ENCODE peak calls at places on chromosomes 6 and 20, in four cellular contexts. F is IMR-90, Q is left lung, G is AG04450. C is an unnamed sample. For H3K27me3, the result is how much of the 10 kb centered on the place peaks cover.

GRCh38 chr6:13302751-13303667 is 25.3 kb downstream of the TBC1D7 start:
- DNase-seq in F (peak), Q (peak), G (peak), C (peak)

GRCh38 chr20:47534405-47534804 is 32.7 kb downstream of the NCOA3 start:
- DNase-seq in F (no peak), Q (no peak), G (no peak), C (no peak)

GRCh38 chr6:75275067-75275466 is 9.5 kb downstream of the TMEM30A start:
- DNase-seq in F (peak), Q (no peak), G (peak), C (no peak)

GRCh38 chr6:36924778-36925396 is 29.7 kb upstream of the PI16 start:
- DNase-seq in F (no peak), Q (no peak), G (no peak), C (no peak)

GRCh38 chr6:133623065-133623464 is 265.8 kb upstream of the TCF21 start:
- DNase-seq in F (peak), Q (no peak), G (no peak), C (no peak)

GRCh38 chr6:159061805-159062563 is 17.2 kb upstream of the TAGAP start:
- DNase-seq in F (no peak), Q (no peak), G (no peak), C (no peak)

GRCh38 chr20:55597526-55597925 is 407.8 kb downstream of the CBLN4 start:
- DNase-seq in F (no peak), Q (no peak), G (no peak), C (no peak)

GRCh38 chr6:64113703-64114102 is 478.1 kb downstream of the PHF3 start:
- DNase-seq in F (no peak), Q (no peak), G (no peak), C (no peak)

GRCh38 chr6:45423111-45423900 is 45.6 kb upstream of the SUPT3H start:
- DNase-seq in F (no peak), Q (peak), G (no peak), C (peak)

GRCh38 chr6:31534521-31535040 is 5.8 kb downstream of the MCCD1 start:
- DNase-seq in F (no peak), Q (no peak), G (no peak), C (no peak)

GRCh38 chr6:88891135-88891845 is 72.1 kb downstream of the RNGTT start:
- DNase-seq in F (peak), Q (no peak), G (no peak), C (no peak)

GRCh38 chr6:116596815-116597214 is 19.5 kb upstream of the RSPH4A start:
- DNase-seq in F (peak), Q (no peak), G (no peak), C (no peak)

GRCh38 chr6:118892248-118893094 is 1.5 kb upstream of the ASF1A start:
- DNase-seq in F (no peak), Q (no peak), G (no peak), C (no peak)

GRCh38 chr6:151948007-151948745 is 140.7 kb downstream of the ESR1 start:
- DNase-seq in F (no peak), Q (no peak), G (no peak), C (no peak)

GRCh38 chr20:25372584-25373336 is 17.9 kb downstream of the ABHD12 start:
- DNase-seq in F (peak), Q (no peak), G (peak), C (no peak)

GRCh38 chr6:132820629-132821381 is 6.4 kb downstream of the RPS12 start:
- DNase-seq in F (peak), Q (no peak), G (no peak), C (no peak)

GRCh38 chr6:128567029-128567428 is 46.6 kb upstream of the PTPRK start:
- DNase-seq in F (no peak), Q (no peak), G (no peak), C (no peak)

GRCh38 chr6:147418523-147418922 is 90.0 kb upstream of the SAMD5 start:
- DNase-seq in F (no peak), Q (no peak), G (no peak), C (no peak)

GRCh38 chr6:106128981-106129761 is 43.0 kb downstream of the PRDM1 start:
- DNase-seq in F (peak), Q (no peak), G (peak), C (no peak)

GRCh38 chr6:105991561-105992314 is 94.4 kb upstream of the PRDM1 start:
- DNase-seq in F (no peak), Q (no peak), G (no peak), C (peak)

GRCh38 chr6:7697432-7697819 is 28.5 kb upstream of the BMP6 start:
- DNase-seq in F (no peak), Q (no peak), G (no peak), C (no peak)

GRCh38 chr20:47502271-47502730 is 614 bp downstream of the NCOA3 start:
- DNase-seq in F (peak), Q (peak), G (no peak), C (peak)

GRCh38 chr6:128666405-128666804 is 146.0 kb upstream of the PTPRK start:
- DNase-seq in F (no peak), Q (no peak), G (no peak), C (no peak)

GRCh38 chr6:131251593-131252204 is 116.4 kb downstream of the AKAP7 start:
- DNase-seq in F (no peak), Q (no peak), G (no peak), C (no peak)

GRCh38 chr20:8639112-8639778 is 429.6 kb upstream of the PLCB4 start:
- DNase-seq in F (no peak), Q (no peak), G (no peak), C (no peak)

GRCh38 chr6:105601541-105602174 is 198.8 kb upstream of the PREP start:
- DNase-seq in F (peak), Q (peak), G (peak), C (no peak)

GRCh38 chr6:68008445-68008844 is 626.6 kb upstream of the ADGRB3 start:
- DNase-seq in F (no peak), Q (no peak), G (no peak), C (no peak)

GRCh38 chr6:168699631-168700315 is 258.8 kb downstream of the SMOC2 start:
- DNase-seq in F (no peak), Q (no peak), G (no peak), C (no peak)

GRCh38 chr6:113995632-113996031 is 24.7 kb upstream of the HDAC2 start:
- DNase-seq in F (peak), Q (peak), G (peak), C (no peak)

GRCh38 chr20:10653593-10654288 is 20.1 kb downstream of the JAG1 start:
- DNase-seq in F (peak), Q (peak), G (peak), C (no peak)

GRCh38 chr6:2029130-2029794 is 216.1 kb downstream of the GMDS start:
- DNase-seq in F (no peak), Q (no peak), G (no peak), C (no peak)

GRCh38 chr6:30722280-30723112 is 2.3 kb downstream of the TUBB start:
- DNase-seq in F (peak), Q (peak), G (no peak), C (peak)

GRCh38 chr6:170584954-170585498 is 589 bp upstream of the PDCD2 start:
- DNase-seq in F (no peak), Q (no peak), G (no peak), C (no peak)

GRCh38 chr6:26553739-26554668 is 15.8 kb downstream of the HMGN4 start:
- DNase-seq in F (peak), Q (peak), G (peak), C (peak)

GRCh38 chr20:48275737-48276342 is 490.6 kb upstream of the SULF2 start:
- DNase-seq in F (no peak), Q (no peak), G (no peak), C (no peak)

GRCh38 chr6:158409451-158409850 is 97.2 kb downstream of the TULP4 start:
- DNase-seq in F (peak), Q (no peak), G (no peak), C (no peak)

GRCh38 chr20:14997791-14998190 is 660.4 kb upstream of the FLRT3 start:
- DNase-seq in F (no peak), Q (no peak), G (no peak), C (no peak)

GRCh38 chr20:35166242-35166830 is 5.5 kb upstream of the PROCR start:
- DNase-seq in F (no peak), Q (no peak), G (no peak), C (peak)

GRCh38 chr20:61052796-61053442 is 199.1 kb upstream of the CDH4 start:
- DNase-seq in F (no peak), Q (no peak), G (no peak), C (no peak)

GRCh38 chr20:61050491-61050890 is 201.6 kb upstream of the CDH4 start:
- DNase-seq in F (no peak), Q (no peak), G (no peak), C (no peak)

GRCh38 chr20:61053487-61054277 is 198.4 kb upstream of the CDH4 start:
- DNase-seq in F (no peak), Q (no peak), G (no peak), C (no peak)

GRCh38 chr20:61054411-61054810 is 197.7 kb upstream of the CDH4 start:
- DNase-seq in F (no peak), Q (no peak), G (no peak), C (no peak)

DNA sequence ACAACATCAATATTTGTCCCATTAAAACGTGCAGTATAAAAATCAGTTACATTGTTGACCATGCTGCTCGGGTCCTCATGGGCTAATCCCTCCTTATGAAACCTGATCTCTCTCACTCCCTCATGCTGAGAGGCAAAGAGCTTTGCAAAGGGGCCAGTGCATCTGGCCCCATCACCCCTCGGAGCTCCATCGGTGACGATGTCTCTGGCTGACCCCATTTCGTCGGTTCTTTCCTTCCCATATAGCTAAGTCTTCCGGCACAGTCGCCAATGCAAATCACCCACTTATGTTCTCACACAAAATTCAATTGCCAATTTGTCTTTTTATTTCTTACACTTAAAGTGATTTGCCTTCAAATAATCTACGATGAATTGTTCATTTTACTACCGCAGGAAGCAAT is 199.9 kb upstream of the CDH4 start:
- DNase-seq in F (no peak), Q (no peak), G (no peak), C (no peak)
- H3K27me3 ChIP-seq in F (under half), Q (under half), G (under half), C (under half)

DNA sequence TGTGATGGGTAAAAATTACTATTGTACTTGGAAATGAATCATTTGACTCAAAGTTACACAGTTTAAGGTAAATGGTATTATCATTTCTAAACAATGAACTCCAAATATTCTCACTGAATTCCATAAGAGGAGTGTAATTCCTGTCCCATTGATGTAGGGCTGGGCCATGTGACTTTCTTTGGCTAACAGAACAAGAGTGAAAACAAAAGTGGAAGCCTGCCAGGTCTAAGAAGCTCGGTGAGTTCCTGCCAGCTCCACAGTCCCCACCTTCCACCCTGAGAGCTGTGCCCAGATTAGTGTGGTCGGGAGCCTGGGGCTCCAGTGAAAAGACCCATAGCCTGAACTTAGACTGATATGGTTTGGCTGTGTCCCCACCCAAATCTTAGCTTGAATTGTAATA is 24.6 kb downstream of the TBXT start:
- DNase-seq in F (no peak), Q (no peak), G (no peak), C (no peak)
- H3K4me3 ChIP-seq in F (no peak), Q (no peak), G (no peak), C (no peak)

GRCh38 chr6:166242888-166243287 is 65.3 kb downstream of the PRR18 start:
- DNase-seq in F (no peak), Q (no peak), G (no peak), C (no peak)

GRCh38 chr6:166240889-166241288 is 67.3 kb downstream of the PRR18 start:
- DNase-seq in F (no peak), Q (no peak), G (no peak), C (no peak)

GRCh38 chr6:166241974-166242373 is 66.2 kb downstream of the PRR18 start:
- DNase-seq in F (no peak), Q (no peak), G (no peak), C (no peak)

GRCh38 chr6:166244353-166245045 is 63.7 kb downstream of the PRR18 start:
- DNase-seq in F (no peak), Q (no peak), G (no peak), C (no peak)

DNA sequence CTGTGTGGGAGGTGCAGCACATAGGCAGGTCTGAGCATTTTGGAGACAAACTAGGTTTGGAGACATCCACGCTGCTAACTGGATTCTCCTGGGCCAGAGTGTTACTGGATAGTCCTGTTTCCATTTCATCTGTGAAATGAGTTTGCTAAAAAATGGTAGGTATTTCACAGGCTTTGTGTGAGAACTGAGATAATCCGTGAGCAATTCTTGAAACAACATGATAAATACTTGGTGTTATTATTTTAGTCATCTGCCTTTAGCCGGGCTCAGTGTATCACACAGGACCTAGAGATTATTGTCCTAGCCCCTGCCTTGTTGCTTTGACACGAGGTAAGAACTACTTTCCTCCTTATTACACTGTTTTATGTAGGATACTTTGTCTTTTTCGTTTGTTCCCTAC is 63.0 kb downstream of the PRR18 start:
- DNase-seq in F (no peak), Q (no peak), G (no peak), C (no peak)
- H3K27me3 ChIP-seq in F (under half), Q (under half), G (under half), C (under half)

GRCh38 chr6:99612551-99613397 is 6.1 kb downstream of the PRDM13 start:
- DNase-seq in F (no peak), Q (no peak), G (no peak), C (no peak)
- H3K4me3 ChIP-seq in F (peak), Q (peak), G (peak), C (peak)